ENCODE peak calls at places on chromosomes 4 and X, in ten cellular contexts. One of them, this sample, is unnamed.

GRCh38 chr4:158094413-158095110 is 78.3 kb downstream of the GASK1B start:
- DNase-seq in activated T-cell treated with anti-CD3 and anti-CD28 coated beads, Interleukin-2, amount 50 U/mL, for 4 hours: no peak
- DNase-seq in stimulated activated CD4-positive, alpha-beta T cell treated with anti-CD3 and anti-CD28 coated beads, Interleukin-4, amount 100 ng/mL, for 24 hours: no peak
- DNase-seq in substantia nigra: no peak
- DNase-seq in nephron progenitor cell: no peak
- DNase-seq in hippocampal formation: no peak
- DNase-seq in cardiac muscle cell: no peak
- DNase-seq in HFFc6: peak; percentile 23
- DNase-seq in AG10803: no peak
- DNase-seq in cerebellar nuclear complex: no peak
- DNase-seq in this sample: peak; percentile 90

GRCh38 chr4:99687120-99687519 is 29.5 kb upstream of the C4orf54 start:
- DNase-seq in hippocampal formation: no peak
- DNase-seq in nephron progenitor cell: no peak
- DNase-seq in activated T-cell treated with anti-CD3 and anti-CD28 coated beads, Interleukin-2, amount 50 U/mL, for 4 hours: no peak
- DNase-seq in stimulated activated CD4-positive, alpha-beta T cell treated with anti-CD3 and anti-CD28 coated beads, Interleukin-4, amount 100 ng/mL, for 24 hours: no peak
- DNase-seq in AG10803: no peak
- DNase-seq in cerebellar nuclear complex: no peak
- DNase-seq in cardiac muscle cell: no peak
- DNase-seq in substantia nigra: no peak
- DNase-seq in HFFc6: no peak
- DNase-seq in this sample: no peak

GRCh38 chr4:6155996-6156395 is 44.4 kb downstream of the JAKMIP1 start:
- DNase-seq in nephron progenitor cell: no peak
- DNase-seq in substantia nigra: no peak
- DNase-seq in cerebellar nuclear complex: no peak
- DNase-seq in stimulated activated CD4-positive, alpha-beta T cell treated with anti-CD3 and anti-CD28 coated beads, Interleukin-4, amount 100 ng/mL, for 24 hours: no peak
- DNase-seq in AG10803: no peak
- DNase-seq in hippocampal formation: no peak
- DNase-seq in activated T-cell treated with anti-CD3 and anti-CD28 coated beads, Interleukin-2, amount 50 U/mL, for 4 hours: no peak
- DNase-seq in cardiac muscle cell: no peak
- DNase-seq in HFFc6: no peak
- DNase-seq in this sample: no peak

GRCh38 chr4:39032218-39033085 is at the start of gene TMEM156:
- DNase-seq in HFFc6: no peak
- DNase-seq in activated T-cell treated with anti-CD3 and anti-CD28 coated beads, Interleukin-2, amount 50 U/mL, for 4 hours: no peak
- DNase-seq in substantia nigra: no peak
- DNase-seq in cerebellar nuclear complex: no peak
- DNase-seq in AG10803: no peak
- DNase-seq in hippocampal formation: no peak
- DNase-seq in cardiac muscle cell: no peak
- DNase-seq in nephron progenitor cell: no peak
- DNase-seq in stimulated activated CD4-positive, alpha-beta T cell treated with anti-CD3 and anti-CD28 coated beads, Interleukin-4, amount 100 ng/mL, for 24 hours: peak; percentile 51
- DNase-seq in this sample: no peak

GRCh38 chrX:15358533-15358932 is 23.2 kb upstream of the PIGA start:
- DNase-seq in nephron progenitor cell: no peak
- DNase-seq in cerebellar nuclear complex: no peak
- DNase-seq in cardiac muscle cell: no peak
- DNase-seq in hippocampal formation: no peak
- DNase-seq in HFFc6: no peak
- DNase-seq in activated T-cell treated with anti-CD3 and anti-CD28 coated beads, Interleukin-2, amount 50 U/mL, for 4 hours: no peak
- DNase-seq in AG10803: no peak
- DNase-seq in stimulated activated CD4-positive, alpha-beta T cell treated with anti-CD3 and anti-CD28 coated beads, Interleukin-4, amount 100 ng/mL, for 24 hours: no peak
- DNase-seq in substantia nigra: no peak
- DNase-seq in this sample: no peak

GRCh38 chrX:47247206-47247998 is 14.6 kb downstream of the USP11 start:
- DNase-seq in cardiac muscle cell: no peak
- DNase-seq in HFFc6: no peak
- DNase-seq in activated T-cell treated with anti-CD3 and anti-CD28 coated beads, Interleukin-2, amount 50 U/mL, for 4 hours: no peak
- DNase-seq in stimulated activated CD4-positive, alpha-beta T cell treated with anti-CD3 and anti-CD28 coated beads, Interleukin-4, amount 100 ng/mL, for 24 hours: no peak
- DNase-seq in AG10803: no peak
- DNase-seq in cerebellar nuclear complex: no peak
- DNase-seq in substantia nigra: no peak
- DNase-seq in hippocampal formation: no peak
- DNase-seq in nephron progenitor cell: no peak
- DNase-seq in this sample: no peak

GRCh38 chrX:68897118-68897517 is 68.3 kb downstream of the EFNB1 start:
- DNase-seq in cerebellar nuclear complex: no peak
- DNase-seq in hippocampal formation: no peak
- DNase-seq in HFFc6: no peak
- DNase-seq in cardiac muscle cell: no peak
- DNase-seq in substantia nigra: no peak
- DNase-seq in nephron progenitor cell: no peak
- DNase-seq in stimulated activated CD4-positive, alpha-beta T cell treated with anti-CD3 and anti-CD28 coated beads, Interleukin-4, amount 100 ng/mL, for 24 hours: no peak
- DNase-seq in activated T-cell treated with anti-CD3 and anti-CD28 coated beads, Interleukin-2, amount 50 U/mL, for 4 hours: no peak
- DNase-seq in AG10803: no peak
- DNase-seq in this sample: no peak

GRCh38 chrX:115362334-115363095 is 73.0 kb downstream of the LUZP4 start:
- DNase-seq in nephron progenitor cell: no peak
- DNase-seq in cardiac muscle cell: no peak
- DNase-seq in cerebellar nuclear complex: no peak
- DNase-seq in hippocampal formation: no peak
- DNase-seq in AG10803: no peak
- DNase-seq in activated T-cell treated with anti-CD3 and anti-CD28 coated beads, Interleukin-2, amount 50 U/mL, for 4 hours: no peak
- DNase-seq in HFFc6: no peak
- DNase-seq in stimulated activated CD4-positive, alpha-beta T cell treated with anti-CD3 and anti-CD28 coated beads, Interleukin-4, amount 100 ng/mL, for 24 hours: no peak
- DNase-seq in substantia nigra: no peak
- DNase-seq in this sample: no peak

GRCh38 chr4:7295917-7296660 is 103.8 kb downstream of the SORCS2 start:
- DNase-seq in HFFc6: peak; percentile 35
- DNase-seq in nephron progenitor cell: no peak
- DNase-seq in hippocampal formation: peak; percentile 69
- DNase-seq in substantia nigra: peak; percentile 68
- DNase-seq in AG10803: peak; percentile 36
- DNase-seq in cerebellar nuclear complex: no peak
- DNase-seq in activated T-cell treated with anti-CD3 and anti-CD28 coated beads, Interleukin-2, amount 50 U/mL, for 4 hours: no peak
- DNase-seq in cardiac muscle cell: peak; percentile 35
- DNase-seq in stimulated activated CD4-positive, alpha-beta T cell treated with anti-CD3 and anti-CD28 coated beads, Interleukin-4, amount 100 ng/mL, for 24 hours: no peak
- DNase-seq in this sample: no peak

GRCh38 chr4:182307746-182308145 is 64.5 kb downstream of the TENM3 start:
- DNase-seq in nephron progenitor cell: no peak
- DNase-seq in hippocampal formation: no peak
- DNase-seq in AG10803: peak; percentile 98
- DNase-seq in stimulated activated CD4-positive, alpha-beta T cell treated with anti-CD3 and anti-CD28 coated beads, Interleukin-4, amount 100 ng/mL, for 24 hours: no peak
- DNase-seq in HFFc6: peak; percentile 97
- DNase-seq in cardiac muscle cell: no peak
- DNase-seq in activated T-cell treated with anti-CD3 and anti-CD28 coated beads, Interleukin-2, amount 50 U/mL, for 4 hours: no peak
- DNase-seq in substantia nigra: no peak
- DNase-seq in cerebellar nuclear complex: no peak
- DNase-seq in this sample: no peak

GRCh38 chr4:169025184-169025583 is 15.1 kb upstream of the CBR4 start:
- DNase-seq in cerebellar nuclear complex: no peak
- DNase-seq in hippocampal formation: no peak
- DNase-seq in AG10803: no peak
- DNase-seq in nephron progenitor cell: no peak
- DNase-seq in activated T-cell treated with anti-CD3 and anti-CD28 coated beads, Interleukin-2, amount 50 U/mL, for 4 hours: no peak
- DNase-seq in stimulated activated CD4-positive, alpha-beta T cell treated with anti-CD3 and anti-CD28 coated beads, Interleukin-4, amount 100 ng/mL, for 24 hours: no peak
- DNase-seq in cardiac muscle cell: no peak
- DNase-seq in HFFc6: no peak
- DNase-seq in substantia nigra: no peak
- DNase-seq in this sample: no peak

GRCh38 chr4:14149469-14150030 is 522.0 kb upstream of the BOD1L1 start:
- DNase-seq in cerebellar nuclear complex: no peak
- DNase-seq in cardiac muscle cell: no peak
- DNase-seq in activated T-cell treated with anti-CD3 and anti-CD28 coated beads, Interleukin-2, amount 50 U/mL, for 4 hours: no peak
- DNase-seq in hippocampal formation: no peak
- DNase-seq in nephron progenitor cell: no peak
- DNase-seq in substantia nigra: no peak
- DNase-seq in stimulated activated CD4-positive, alpha-beta T cell treated with anti-CD3 and anti-CD28 coated beads, Interleukin-4, amount 100 ng/mL, for 24 hours: no peak
- DNase-seq in AG10803: no peak
- DNase-seq in HFFc6: peak; percentile 5
- DNase-seq in this sample: no peak

GRCh38 chr4:152047451-152047850 is 286.6 kb upstream of the GATB start:
- DNase-seq in stimulated activated CD4-positive, alpha-beta T cell treated with anti-CD3 and anti-CD28 coated beads, Interleukin-4, amount 100 ng/mL, for 24 hours: no peak
- DNase-seq in AG10803: no peak
- DNase-seq in activated T-cell treated with anti-CD3 and anti-CD28 coated beads, Interleukin-2, amount 50 U/mL, for 4 hours: no peak
- DNase-seq in cerebellar nuclear complex: no peak
- DNase-seq in nephron progenitor cell: no peak
- DNase-seq in cardiac muscle cell: no peak
- DNase-seq in substantia nigra: no peak
- DNase-seq in HFFc6: no peak
- DNase-seq in hippocampal formation: no peak
- DNase-seq in this sample: peak; percentile 5

GRCh38 chr4:56757270-56757746 is 64.2 kb downstream of the SPINK2 start:
- DNase-seq in cerebellar nuclear complex: no peak
- DNase-seq in cardiac muscle cell: no peak
- DNase-seq in HFFc6: peak; percentile 59
- DNase-seq in hippocampal formation: no peak
- DNase-seq in stimulated activated CD4-positive, alpha-beta T cell treated with anti-CD3 and anti-CD28 coated beads, Interleukin-4, amount 100 ng/mL, for 24 hours: no peak
- DNase-seq in substantia nigra: no peak
- DNase-seq in activated T-cell treated with anti-CD3 and anti-CD28 coated beads, Interleukin-2, amount 50 U/mL, for 4 hours: peak; percentile 15
- DNase-seq in AG10803: peak; percentile 67
- DNase-seq in nephron progenitor cell: no peak
- DNase-seq in this sample: no peak

GRCh38 chr4:150033937-150034336 is 44.3 kb upstream of the DCLK2 start:
- DNase-seq in hippocampal formation: no peak
- DNase-seq in cerebellar nuclear complex: no peak
- DNase-seq in cardiac muscle cell: no peak
- DNase-seq in substantia nigra: no peak
- DNase-seq in HFFc6: no peak
- DNase-seq in stimulated activated CD4-positive, alpha-beta T cell treated with anti-CD3 and anti-CD28 coated beads, Interleukin-4, amount 100 ng/mL, for 24 hours: no peak
- DNase-seq in activated T-cell treated with anti-CD3 and anti-CD28 coated beads, Interleukin-2, amount 50 U/mL, for 4 hours: no peak
- DNase-seq in AG10803: no peak
- DNase-seq in nephron progenitor cell: no peak
- DNase-seq in this sample: no peak

GRCh38 chrX:150155396-150156048 is 207.6 kb upstream of the MAMLD1 start:
- DNase-seq in cerebellar nuclear complex: no peak
- DNase-seq in stimulated activated CD4-positive, alpha-beta T cell treated with anti-CD3 and anti-CD28 coated beads, Interleukin-4, amount 100 ng/mL, for 24 hours: no peak
- DNase-seq in nephron progenitor cell: no peak
- DNase-seq in AG10803: peak; percentile 66
- DNase-seq in substantia nigra: no peak
- DNase-seq in hippocampal formation: no peak
- DNase-seq in HFFc6: peak; percentile 67
- DNase-seq in cardiac muscle cell: peak; percentile 4
- DNase-seq in activated T-cell treated with anti-CD3 and anti-CD28 coated beads, Interleukin-2, amount 50 U/mL, for 4 hours: no peak
- DNase-seq in this sample: no peak

GRCh38 chr4:185033950-185034349 is 15.7 kb downstream of the HELT start:
- DNase-seq in AG10803: no peak
- DNase-seq in hippocampal formation: no peak
- DNase-seq in substantia nigra: no peak
- DNase-seq in nephron progenitor cell: no peak
- DNase-seq in activated T-cell treated with anti-CD3 and anti-CD28 coated beads, Interleukin-2, amount 50 U/mL, for 4 hours: no peak
- DNase-seq in cardiac muscle cell: no peak
- DNase-seq in HFFc6: no peak
- DNase-seq in stimulated activated CD4-positive, alpha-beta T cell treated with anti-CD3 and anti-CD28 coated beads, Interleukin-4, amount 100 ng/mL, for 24 hours: no peak
- DNase-seq in cerebellar nuclear complex: no peak
- DNase-seq in this sample: no peak

GRCh38 chrX:84320606-84321005 is 132.6 kb upstream of the RPS6KA6 start:
- DNase-seq in HFFc6: no peak
- DNase-seq in stimulated activated CD4-positive, alpha-beta T cell treated with anti-CD3 and anti-CD28 coated beads, Interleukin-4, amount 100 ng/mL, for 24 hours: no peak
- DNase-seq in substantia nigra: no peak
- DNase-seq in nephron progenitor cell: no peak
- DNase-seq in cardiac muscle cell: no peak
- DNase-seq in activated T-cell treated with anti-CD3 and anti-CD28 coated beads, Interleukin-2, amount 50 U/mL, for 4 hours: no peak
- DNase-seq in hippocampal formation: no peak
- DNase-seq in cerebellar nuclear complex: peak; percentile 32
- DNase-seq in AG10803: peak; percentile 59
- DNase-seq in this sample: no peak

GRCh38 chr4:168360271-168360670 is 41.7 kb upstream of the DDX60 start:
- DNase-seq in cerebellar nuclear complex: no peak
- DNase-seq in activated T-cell treated with anti-CD3 and anti-CD28 coated beads, Interleukin-2, amount 50 U/mL, for 4 hours: no peak
- DNase-seq in AG10803: no peak
- DNase-seq in nephron progenitor cell: no peak
- DNase-seq in hippocampal formation: no peak
- DNase-seq in substantia nigra: no peak
- DNase-seq in HFFc6: no peak
- DNase-seq in cardiac muscle cell: no peak
- DNase-seq in stimulated activated CD4-positive, alpha-beta T cell treated with anti-CD3 and anti-CD28 coated beads, Interleukin-4, amount 100 ng/mL, for 24 hours: no peak
- DNase-seq in this sample: no peak

GRCh38 chrX:19280636-19281035 is 63.1 kb upstream of the PDHA1 start:
- DNase-seq in activated T-cell treated with anti-CD3 and anti-CD28 coated beads, Interleukin-2, amount 50 U/mL, for 4 hours: no peak
- DNase-seq in nephron progenitor cell: no peak
- DNase-seq in HFFc6: no peak
- DNase-seq in cerebellar nuclear complex: no peak
- DNase-seq in AG10803: no peak
- DNase-seq in cardiac muscle cell: no peak
- DNase-seq in substantia nigra: no peak
- DNase-seq in stimulated activated CD4-positive, alpha-beta T cell treated with anti-CD3 and anti-CD28 coated beads, Interleukin-4, amount 100 ng/mL, for 24 hours: no peak
- DNase-seq in hippocampal formation: no peak
- DNase-seq in this sample: no peak

GRCh38 chr4:108072300-108072699 is 82.6 kb downstream of the HADH start:
- DNase-seq in cardiac muscle cell: no peak
- DNase-seq in cerebellar nuclear complex: no peak
- DNase-seq in stimulated activated CD4-positive, alpha-beta T cell treated with anti-CD3 and anti-CD28 coated beads, Interleukin-4, amount 100 ng/mL, for 24 hours: peak; percentile 52
- DNase-seq in hippocampal formation: no peak
- DNase-seq in AG10803: no peak
- DNase-seq in HFFc6: no peak
- DNase-seq in activated T-cell treated with anti-CD3 and anti-CD28 coated beads, Interleukin-2, amount 50 U/mL, for 4 hours: peak; percentile 57
- DNase-seq in substantia nigra: no peak
- DNase-seq in nephron progenitor cell: peak; percentile 38
- DNase-seq in this sample: no peak

GRCh38 chr4:37685211-37685725 is 908 bp downstream of the RELL1 start:
- DNase-seq in cerebellar nuclear complex: no peak
- DNase-seq in hippocampal formation: no peak
- DNase-seq in activated T-cell treated with anti-CD3 and anti-CD28 coated beads, Interleukin-2, amount 50 U/mL, for 4 hours: peak; percentile 12
- DNase-seq in cardiac muscle cell: no peak
- DNase-seq in substantia nigra: no peak
- DNase-seq in nephron progenitor cell: no peak
- DNase-seq in stimulated activated CD4-positive, alpha-beta T cell treated with anti-CD3 and anti-CD28 coated beads, Interleukin-4, amount 100 ng/mL, for 24 hours: peak; percentile 30
- DNase-seq in HFFc6: peak; percentile 40
- DNase-seq in AG10803: peak; percentile 82
- DNase-seq in this sample: no peak

GRCh38 chr4:139245590-139245989 is 34.4 kb downstream of the MGARP start:
- DNase-seq in AG10803: peak; percentile 70
- DNase-seq in HFFc6: peak; percentile 30
- DNase-seq in activated T-cell treated with anti-CD3 and anti-CD28 coated beads, Interleukin-2, amount 50 U/mL, for 4 hours: no peak
- DNase-seq in hippocampal formation: no peak
- DNase-seq in cerebellar nuclear complex: no peak
- DNase-seq in cardiac muscle cell: no peak
- DNase-seq in nephron progenitor cell: no peak
- DNase-seq in stimulated activated CD4-positive, alpha-beta T cell treated with anti-CD3 and anti-CD28 coated beads, Interleukin-4, amount 100 ng/mL, for 24 hours: no peak
- DNase-seq in substantia nigra: no peak
- DNase-seq in this sample: peak; percentile 47

GRCh38 chr4:1793940-1794808 is 1.1 kb downstream of the FGFR3 start:
- DNase-seq in AG10803: no peak
- DNase-seq in cardiac muscle cell: peak; percentile 57
- DNase-seq in cerebellar nuclear complex: no peak
- DNase-seq in HFFc6: no peak
- DNase-seq in stimulated activated CD4-positive, alpha-beta T cell treated with anti-CD3 and anti-CD28 coated beads, Interleukin-4, amount 100 ng/mL, for 24 hours: no peak
- DNase-seq in activated T-cell treated with anti-CD3 and anti-CD28 coated beads, Interleukin-2, amount 50 U/mL, for 4 hours: no peak
- DNase-seq in nephron progenitor cell: peak; percentile 51
- DNase-seq in substantia nigra: no peak
- DNase-seq in hippocampal formation: no peak
- DNase-seq in this sample: no peak

GRCh38 chrX:1870421-1870820 is 255.6 kb downstream of the ASMT start:
- DNase-seq in cerebellar nuclear complex: no peak
- DNase-seq in activated T-cell treated with anti-CD3 and anti-CD28 coated beads, Interleukin-2, amount 50 U/mL, for 4 hours: no peak
- DNase-seq in nephron progenitor cell: no peak
- DNase-seq in stimulated activated CD4-positive, alpha-beta T cell treated with anti-CD3 and anti-CD28 coated beads, Interleukin-4, amount 100 ng/mL, for 24 hours: no peak
- DNase-seq in AG10803: peak; percentile 13
- DNase-seq in cardiac muscle cell: no peak
- DNase-seq in substantia nigra: no peak
- DNase-seq in HFFc6: no peak
- DNase-seq in hippocampal formation: no peak
- DNase-seq in this sample: no peak

GRCh38 chr4:38605794-38606586 is 58.0 kb upstream of the KLF3 start:
- DNase-seq in activated T-cell treated with anti-CD3 and anti-CD28 coated beads, Interleukin-2, amount 50 U/mL, for 4 hours: no peak
- DNase-seq in HFFc6: no peak
- DNase-seq in hippocampal formation: no peak
- DNase-seq in substantia nigra: no peak
- DNase-seq in nephron progenitor cell: peak; percentile 8
- DNase-seq in cerebellar nuclear complex: no peak
- DNase-seq in AG10803: no peak
- DNase-seq in stimulated activated CD4-positive, alpha-beta T cell treated with anti-CD3 and anti-CD28 coated beads, Interleukin-4, amount 100 ng/mL, for 24 hours: no peak
- DNase-seq in cardiac muscle cell: peak; percentile 25
- DNase-seq in this sample: no peak

GRCh38 chr4:150256841-150257273 is 178.6 kb downstream of the DCLK2 start:
- DNase-seq in hippocampal formation: no peak
- DNase-seq in substantia nigra: no peak
- DNase-seq in AG10803: no peak
- DNase-seq in stimulated activated CD4-positive, alpha-beta T cell treated with anti-CD3 and anti-CD28 coated beads, Interleukin-4, amount 100 ng/mL, for 24 hours: no peak
- DNase-seq in activated T-cell treated with anti-CD3 and anti-CD28 coated beads, Interleukin-2, amount 50 U/mL, for 4 hours: no peak
- DNase-seq in cerebellar nuclear complex: no peak
- DNase-seq in HFFc6: no peak
- DNase-seq in cardiac muscle cell: no peak
- DNase-seq in nephron progenitor cell: no peak
- DNase-seq in this sample: peak; percentile 47

This sample was measured in trophoblast cell.